ENCODE peak calls at places on chromosomes 6 and 20, in four cellular contexts. L is K562, E is WTC11, M is GM12878. R is an unnamed sample.
A peak's percentile ranks its signal among the peaks of the same experiment; 100 is the strongest.

GRCh38 chr20:33020278-33021161 is 10.9 kb upstream of the BPIFB6 start:
- DNase-seq in L (no peak), E (no peak), M (no peak), R (no peak)

GRCh38 chr20:32511358-32512046 is 73.6 kb downstream of the NOL4L start:
- DNase-seq in L (no peak), E (no peak), M (no peak), R (no peak)

GRCh38 chr6:114284281-114284680 is 58.5 kb downstream of the HS3ST5 start:
- DNase-seq in L (no peak), E (no peak), M (no peak), R (no peak)

GRCh38 chr20:48636301-48636700 is 191.5 kb downstream of the PREX1 start:
- DNase-seq in L (no peak), E (no peak), M (no peak), R (no peak)

GRCh38 chr6:4603856-4604369 is 172.3 kb upstream of the CDYL start:
- DNase-seq in L (no peak), E (no peak), M (no peak), R (no peak)

GRCh38 chr6:112912351-112913101 is 565.4 kb downstream of the RFPL4B start:
- DNase-seq in L (no peak), E (no peak), M (no peak), R (no peak)

GRCh38 chr6:165119231-165120020 is 190.0 kb downstream of the C6orf118 start:
- DNase-seq in L (no peak), E (no peak), M (no peak), R (no peak)

GRCh38 chr6:80210618-80211017 is 104.1 kb downstream of the BCKDHB start:
- DNase-seq in L (no peak), E (no peak), M (peak; percentile 13), R (no peak)

GRCh38 chr6:130148181-130148580 is 74.6 kb downstream of the SAMD3 start:
- DNase-seq in L (no peak), E (peak; percentile 23), M (no peak), R (no peak)
- TF ChIP-seq NR2C2 in L (no peak), E (no peak), M (no peak), R (no peak)

GRCh38 chr6:16244869-16245451 is 6.6 kb downstream of the GMPR start:
- DNase-seq in L (no peak), E (no peak), M (no peak), R (no peak)

GRCh38 chr6:16243664-16244063 is 5.3 kb downstream of the GMPR start:
- DNase-seq in L (no peak), E (no peak), M (no peak), R (no peak)

GRCh38 chr6:16241321-16241689 is 2.9 kb downstream of the GMPR start:
- DNase-seq in L (no peak), E (no peak), M (no peak), R (no peak)

GRCh38 chr6:16244446-16244845 is 6.1 kb downstream of the GMPR start:
- DNase-seq in L (no peak), E (no peak), M (no peak), R (no peak)

GRCh38 chr6:16243055-16243454 is 4.7 kb downstream of the GMPR start:
- DNase-seq in L (no peak), E (no peak), M (no peak), R (no peak)
- TF ChIP-seq NR2C2 in L (no peak), E (no peak), M (no peak), R (no peak)

GRCh38 chr6:33082702-33083101 is 6.9 kb downstream of the HLA-DPB1 start:
- DNase-seq in L (peak; percentile 29), E (peak; percentile 51), M (no peak), R (peak; percentile 55)
- TF ChIP-seq NR2C2 in L (no peak), E (no peak), M (no peak), R (no peak)

GRCh38 chr20:45300961-45301360 is 5.7 kb upstream of the RBPJL start:
- DNase-seq in L (peak; percentile 71), E (peak; percentile 82), M (no peak), R (peak; percentile 56)
- TF ChIP-seq NR2C2 in L (no peak), E (no peak), M (no peak), R (no peak)

DNA sequence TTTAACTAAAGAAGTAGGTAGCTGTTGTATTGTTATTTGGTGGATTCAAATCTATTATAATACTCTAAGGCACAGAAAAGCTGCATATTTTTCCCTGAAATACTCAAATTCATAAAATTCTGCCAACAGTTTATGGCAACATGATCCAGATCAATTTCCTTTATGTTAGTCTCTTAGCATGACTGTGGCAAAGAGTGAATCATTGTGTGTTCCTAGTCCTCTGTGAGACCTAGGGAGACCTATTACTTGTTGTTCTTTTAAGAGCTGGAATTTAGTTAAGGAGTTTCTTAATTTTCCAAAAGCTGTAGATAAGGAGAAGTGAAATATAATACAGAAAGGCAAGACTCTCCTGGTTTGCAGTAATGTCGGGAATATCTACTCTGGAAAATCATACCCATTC is 149.6 kb downstream of the RIMS1 start:
- DNase-seq in L (no peak), E (no peak), M (no peak), R (no peak)
- TF ChIP-seq NR2C2 in L (no peak), E (no peak), M (no peak), R (no peak)

GRCh38 chr6:53306819-53307347 is 41.9 kb downstream of the ELOVL5 start:
- DNase-seq in L (no peak), E (no peak), M (peak; percentile 79), R (peak; percentile 89)
- TF ChIP-seq NR2C2 in L (no peak), E (no peak), M (no peak), R (no peak)

GRCh38 chr6:389143-389542 is 2.4 kb upstream of the IRF4 start:
- DNase-seq in L (no peak), E (no peak), M (no peak), R (no peak)
- TF ChIP-seq NR2C2 in L (no peak), E (no peak), M (no peak), R (no peak)

GRCh38 chr6:169903122-169903521 is 151.7 kb downstream of the ERMARD start:
- DNase-seq in L (no peak), E (no peak), M (no peak), R (no peak)

GRCh38 chr6:169906004-169906740 is 154.8 kb downstream of the ERMARD start:
- DNase-seq in L (no peak), E (no peak), M (no peak), R (no peak)

GRCh38 chr6:169906741-169907418 is 155.5 kb downstream of the ERMARD start:
- DNase-seq in L (no peak), E (no peak), M (no peak), R (no peak)

GRCh38 chr6:169904051-169904922 is 152.9 kb downstream of the ERMARD start:
- DNase-seq in L (no peak), E (no peak), M (no peak), R (no peak)

DNA sequence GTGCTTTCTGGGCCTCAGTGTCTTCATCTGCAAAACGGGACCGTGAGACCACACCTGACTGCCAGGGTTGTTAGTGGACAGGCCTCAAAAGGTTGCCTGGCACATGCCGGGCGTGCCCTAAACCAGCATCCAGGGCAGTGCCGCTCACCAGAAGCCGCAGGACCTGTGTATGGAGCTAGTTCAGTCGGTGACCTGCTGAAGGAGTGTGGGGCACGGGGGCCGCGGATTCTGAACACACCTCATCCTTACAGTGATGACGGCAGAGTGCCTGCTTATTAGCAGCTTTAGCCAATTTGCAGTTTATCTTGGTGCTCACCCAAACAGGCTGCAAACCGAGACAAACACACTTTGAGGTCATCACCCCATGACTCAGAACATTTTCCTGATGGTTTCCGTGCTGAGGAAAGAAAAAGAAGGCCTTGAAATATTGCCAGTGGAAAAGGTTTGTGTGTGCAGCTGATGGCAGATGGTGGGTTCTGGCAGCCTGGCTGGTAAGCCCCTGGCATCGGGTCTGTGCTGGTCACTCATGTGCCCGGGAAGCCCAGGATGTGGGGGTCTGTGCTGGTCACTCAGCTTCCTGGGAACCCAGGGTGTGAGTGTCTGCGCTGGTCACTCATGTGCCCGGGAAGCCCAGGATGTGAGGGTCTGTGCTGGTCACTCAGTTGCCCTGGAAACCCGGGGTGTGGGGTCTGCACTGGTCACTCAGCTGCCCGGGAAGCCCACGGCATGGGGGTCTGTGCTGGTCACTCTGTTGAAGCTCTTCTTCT is 153.8 kb downstream of the ERMARD start:
- DNase-seq in L (no peak), E (no peak), M (no peak), R (no peak)
- TF ChIP-seq NR2C2 in L (no peak), E (no peak), M (no peak), R (no peak)

GRCh38 chr6:140677781-140678528 is 1303.5 kb upstream of the CITED2 start:
- DNase-seq in L (no peak), E (no peak), M (no peak), R (no peak)
- TF ChIP-seq NR2C2 in L (no peak), E (no peak), M (no peak), R (no peak)

GRCh38 chr20:2754426-2754825 is 46.0 kb downstream of the CPXM1 start:
- DNase-seq in L (no peak), E (no peak), M (no peak), R (no peak)

GRCh38 chr20:2753456-2754040 is 46.9 kb downstream of the CPXM1 start:
- DNase-seq in L (no peak), E (no peak), M (no peak), R (no peak)

GRCh38 chr20:2751868-2752630 is 48.4 kb downstream of the CPXM1 start:
- DNase-seq in L (peak; percentile 81), E (no peak), M (no peak), R (no peak)

GRCh38 chr20:2751347-2751867 is 49.0 kb downstream of the CPXM1 start:
- DNase-seq in L (no peak), E (no peak), M (no peak), R (peak; percentile 75)

DNA sequence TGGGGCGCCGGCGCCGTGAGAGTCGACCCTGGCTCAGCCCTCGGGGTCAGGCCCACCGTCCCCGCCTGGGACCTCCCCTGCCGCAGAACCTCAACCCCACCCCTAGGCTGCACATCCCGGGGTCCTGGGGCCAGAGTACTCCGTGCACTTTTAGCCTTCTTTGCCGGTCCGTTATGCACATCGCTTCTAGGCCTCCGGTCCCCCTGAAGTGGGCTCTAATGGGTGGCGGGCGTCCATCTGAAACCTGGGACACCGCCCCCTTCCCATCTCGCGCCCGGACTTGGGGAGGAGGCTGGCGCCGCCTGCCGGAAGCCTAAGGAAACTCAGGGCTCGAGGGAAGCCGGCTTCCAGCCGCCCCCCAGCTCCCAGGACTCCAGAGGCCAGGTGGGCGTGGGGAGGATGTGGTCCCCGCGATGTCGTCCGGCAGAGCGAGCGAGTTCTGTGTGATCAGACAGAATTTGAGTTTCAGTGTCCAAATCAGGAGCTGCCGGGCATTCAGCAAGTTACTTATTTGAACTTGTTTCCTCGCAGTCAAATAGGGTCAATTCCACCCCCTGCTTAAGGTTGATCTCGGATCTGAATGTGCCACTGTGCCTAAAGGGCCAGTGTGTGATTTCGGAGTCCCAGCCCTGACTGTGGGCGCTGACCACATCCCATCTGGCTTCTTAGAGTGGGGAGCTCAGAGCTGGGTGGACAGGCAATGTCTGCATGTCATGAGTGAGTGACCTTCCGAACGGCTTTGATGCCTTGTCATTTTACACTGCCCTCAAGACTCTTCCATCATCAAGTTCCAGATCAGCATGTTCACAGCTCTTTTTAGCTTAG is 47.6 kb downstream of the CPXM1 start:
- DNase-seq in L (peak; percentile 72), E (peak; percentile 77), M (no peak), R (peak; percentile 58)
- TF ChIP-seq NR2C2 in L (no peak), E (no peak), M (no peak), R (no peak)